ENCODE peak calls at places on chromosomes 7 and 10, in ten cellular contexts. D, W, O, K, J, F, V, C, G and E are unnamed samples.

GRCh38 chr7:33107136-33108066 is 1.8 kb downstream of the RP9 start:
- DNase-seq in V (peak), J (no peak), C (peak), O (peak), F (no peak), D (peak), W (peak), K (peak), G (no peak), E (peak)

GRCh38 chr7:96614154-96614867 is 95.3 kb downstream of the SEM1 start:
- DNase-seq in F (no peak), G (no peak), D (no peak), J (no peak), O (no peak), K (no peak), C (no peak), V (no peak), W (no peak), E (no peak)

GRCh38 chr7:155918720-155919399 is 106.6 kb upstream of the SHH start:
- DNase-seq in K (no peak), G (no peak), O (peak), W (peak), J (peak), C (no peak), V (no peak), F (no peak), D (peak), E (no peak)

GRCh38 chr7:107948645-107949442 is 54.1 kb downstream of the LAMB1 start:
- DNase-seq in W (peak), D (peak), C (no peak), J (no peak), K (no peak), O (peak), G (no peak), V (no peak), F (no peak), E (no peak)

GRCh38 chr10:69406302-69406811 is 10.4 kb downstream of the TACR2 start:
- DNase-seq in C (no peak), F (no peak), D (no peak), K (no peak), G (no peak), W (no peak), J (no peak), O (peak), V (no peak), E (peak)

GRCh38 chr7:50826371-50827172 is 43.9 kb upstream of the GRB10 start:
- DNase-seq in G (peak), C (no peak), O (peak), K (no peak), W (peak), D (peak), F (no peak), V (no peak), J (no peak), E (no peak)

GRCh38 chr10:95214793-95215192 is 20.8 kb downstream of the ACSM6 start:
- DNase-seq in K (no peak), G (no peak), W (no peak), J (no peak), F (no peak), V (no peak), O (no peak), D (peak), C (peak), E (no peak)

GRCh38 chr10:67520924-67521520 is 175.0 kb downstream of the CTNNA3 start:
- DNase-seq in K (peak), W (peak), G (no peak), V (peak), O (peak), J (no peak), D (peak), F (peak), C (peak), E (peak)

GRCh38 chr7:36129048-36129534 is 24.0 kb upstream of the EEPD1 start:
- DNase-seq in V (no peak), K (no peak), F (no peak), C (peak), G (no peak), D (peak), J (no peak), W (peak), O (peak), E (no peak)

GRCh38 chr7:44980393-44981034 is 1.7 kb upstream of the MYO1G start:
- DNase-seq in W (peak), O (peak), G (peak), F (peak), K (peak), D (peak), J (no peak), V (no peak), C (no peak), E (no peak)

GRCh38 chr7:90952649-90952991 is 311.6 kb upstream of the FZD1 start:
- DNase-seq in V (peak), O (no peak), G (no peak), W (no peak), C (no peak), D (no peak), J (no peak), F (no peak), K (no peak), E (no peak)

GRCh38 chr7:99098824-99099498 is 44.9 kb downstream of the SMURF1 start:
- DNase-seq in J (no peak), F (no peak), O (peak), W (peak), G (no peak), D (peak), K (no peak), C (no peak), V (peak), E (no peak)

GRCh38 chr7:23175820-23176385 is 5.9 kb upstream of the NUP42 start:
- DNase-seq in F (no peak), K (no peak), J (no peak), C (no peak), D (no peak), W (no peak), G (no peak), V (no peak), O (no peak), E (no peak)

GRCh38 chr7:113768256-113768847 is 150.5 kb downstream of the PPP1R3A start:
- DNase-seq in C (no peak), G (no peak), O (peak), D (no peak), F (no peak), K (no peak), J (no peak), V (no peak), W (no peak), E (no peak)

GRCh38 chr7:92135100-92135429 is 788 bp upstream of the CYP51A1 start:
- DNase-seq in W (peak), F (no peak), D (peak), V (peak), J (no peak), O (peak), C (peak), G (no peak), K (no peak), E (peak)

GRCh38 chr10:30027057-30028005 is 32.1 kb downstream of the JCAD start:
- DNase-seq in F (no peak), D (no peak), K (peak), O (peak), W (no peak), V (no peak), C (peak), J (no peak), G (peak), E (no peak)

GRCh38 chr10:133131053-133131452 is 29.0 kb upstream of the KNDC1 start:
- DNase-seq in O (no peak), J (no peak), K (no peak), G (peak), D (no peak), F (no peak), C (no peak), W (no peak), V (no peak), E (no peak)

GRCh38 chr7:157932498-157933218 is 595.9 kb downstream of the DNAJB6 start:
- DNase-seq in J (no peak), G (no peak), V (no peak), W (peak), D (peak), F (no peak), O (no peak), C (peak), K (no peak), E (no peak)

GRCh38 chr10:1149793-1150637 is 93.8 kb downstream of the WDR37 start:
- DNase-seq in J (no peak), W (no peak), V (no peak), D (no peak), F (no peak), O (peak), K (peak), G (no peak), C (no peak), E (no peak)

GRCh38 chr10:69269761-69270160 is 8.5 kb upstream of the HK1 start:
- DNase-seq in V (no peak), F (no peak), G (no peak), O (peak), K (no peak), W (no peak), J (no peak), C (no peak), D (peak), E (no peak)